ENCODE peak calls at places on chromosomes 13 and 19, in nine cellular contexts. C is effector memory CD4-positive, alpha-beta T cell; N is WERI-Rb-1; Y is esophagus muscularis mucosa; I is AG04450; Q is fibroblast of pulmonary artery; B is AG09309; P is stomach; R is dorsolateral prefrontal cortex. D is an unnamed sample.

GRCh38 chr19:19747357-19748220 is 14.7 kb upstream of the ZNF14 start:
- DNase-seq in C (no peak), P (peak; percentile 20), R (no peak), B (no peak), Y (no peak), I (no peak), Q (no peak), N (no peak), D (no peak)

GRCh38 chr13:101325423-101325822 is 90.9 kb downstream of the NALCN start:
- DNase-seq in I (no peak), Q (no peak), N (peak; percentile 37), Y (no peak), B (no peak), R (no peak), C (no peak), P (no peak), D (no peak)

GRCh38 chr13:24693862-24694471 is 13.8 kb downstream of the ATP12A start:
- DNase-seq in P (peak; percentile 46), I (no peak), B (no peak), R (no peak), Y (no peak), C (no peak), Q (peak; percentile 58), N (peak; percentile 92), D (peak; percentile 64)

GRCh38 chr19:15466851-15467733 is 2.7 kb upstream of the RASAL3 start:
- DNase-seq in P (no peak), I (peak; percentile 32), R (no peak), C (peak; percentile 57), Y (no peak), Q (peak; percentile 87), N (no peak), B (no peak), D (no peak)

GRCh38 chr19:41924151-41925145 is 3.8 kb downstream of the ERFL start:
- DNase-seq in N (no peak), I (no peak), Q (no peak), Y (no peak), R (no peak), B (no peak), C (no peak), P (no peak), D (no peak)

GRCh38 chr13:27660511-27660910 is 38.8 kb downstream of the POLR1D start:
- DNase-seq in B (no peak), N (no peak), Q (no peak), I (no peak), R (no peak), P (no peak), Y (no peak), C (no peak), D (no peak)

GRCh38 chr19:31533114-31533513 is 183.9 kb upstream of the TSHZ3 start:
- DNase-seq in B (no peak), Q (no peak), P (no peak), Y (peak; percentile 86), C (no peak), I (no peak), R (no peak), N (no peak), D (peak; percentile 47)

GRCh38 chr19:29660835-29661234 is 4.4 kb upstream of the PLEKHF1 start:
- DNase-seq in B (no peak), I (no peak), P (no peak), Y (no peak), N (no peak), Q (no peak), C (no peak), R (peak; percentile 19), D (peak; percentile 33)

GRCh38 chr13:32136061-32136460 is 104.5 kb downstream of the FRY start:
- DNase-seq in I (no peak), Q (no peak), N (no peak), B (no peak), R (no peak), Y (no peak), C (no peak), P (no peak), D (no peak)

GRCh38 chr19:32498641-32499200 is 82.3 kb upstream of the PDCD5 start:
- DNase-seq in R (no peak), P (no peak), C (no peak), Y (peak; percentile 91), B (no peak), Q (no peak), I (no peak), N (no peak), D (no peak)

GRCh38 chr13:108963846-108964600 is 334.6 kb downstream of the MYO16 start:
- DNase-seq in R (no peak), P (no peak), I (peak; percentile 36), Y (no peak), Q (peak; percentile 38), C (no peak), N (no peak), B (peak; percentile 11), D (peak; percentile 23)

GRCh38 chr19:45420871-45421270 is 2.8 kb downstream of the ERCC1 start:
- DNase-seq in R (no peak), Y (no peak), N (no peak), B (no peak), P (no peak), Q (no peak), C (no peak), I (no peak), D (no peak)

GRCh38 chr19:45423589-45424190 is at the start of gene ERCC1:
- DNase-seq in N (peak; percentile 99), I (peak; percentile 81), Y (peak; percentile 98), C (peak; percentile 72), B (peak; percentile 67), Q (peak; percentile 95), P (peak; percentile 99), R (peak; percentile 94), D (peak; percentile 99)

GRCh38 chr19:45420356-45420755 is 3.4 kb downstream of the ERCC1 start:
- DNase-seq in P (no peak), I (no peak), N (no peak), Y (no peak), R (no peak), B (no peak), Q (no peak), C (no peak), D (no peak)

GRCh38 chr19:45423033-45423588 is 606 bp downstream of the ERCC1 start:
- DNase-seq in N (no peak), P (no peak), R (no peak), B (no peak), Y (no peak), I (no peak), C (no peak), Q (no peak), D (no peak)

GRCh38 chr19:45421953-45422498 is 1.7 kb downstream of the ERCC1 start:
- DNase-seq in P (no peak), I (no peak), C (no peak), Y (no peak), Q (no peak), N (no peak), B (no peak), R (no peak), D (no peak)
- H3K4me3 ChIP-seq in P (no peak overlapping the region), I (peak overlapping the region; percentile 25), C (no peak overlapping the region), Y (no peak overlapping the region), Q (no peak overlapping the region), N (no peak overlapping the region), B (no peak overlapping the region), R (no peak overlapping the region), D (no peak overlapping the region)

GRCh38 chr19:38255759-38256052 is 468 bp downstream of the PPP1R14A start:
- DNase-seq in P (no peak), N (peak; percentile 67), R (no peak), Y (no peak), B (no peak), C (no peak), Q (no peak), I (no peak), D (no peak)
- H3K4me3 ChIP-seq in P (peak overlapping the region; percentile 57), N (peak overlapping the region; percentile 80), R (peak overlapping the region; percentile 88), Y (peak overlapping the region; percentile 86), B (no peak overlapping the region), C (no peak overlapping the region), Q (peak overlapping the region; percentile 58), I (peak overlapping the region; percentile 22), D (peak overlapping the region; percentile 43)

GRCh38 chr19:24033308-24033961 is 53.6 kb upstream of the ZNF254 start:
- DNase-seq in Q (peak; percentile 93), N (peak; percentile 93), Y (peak; percentile 97), P (peak; percentile 89), I (peak; percentile 76), B (peak; percentile 68), R (peak; percentile 93), C (peak; percentile 81), D (peak; percentile 95)

GRCh38 chr19:24029941-24030636 is 56.9 kb upstream of the ZNF254 start:
- DNase-seq in R (no peak), B (no peak), I (no peak), Q (no peak), N (peak; percentile 8), P (no peak), Y (no peak), C (no peak), D (no peak)

GRCh38 chr19:24033962-24034342 is 53.0 kb upstream of the ZNF254 start:
- DNase-seq in Y (peak; percentile 92), C (no peak), B (peak; percentile 29), I (peak; percentile 21), N (peak; percentile 21), P (peak; percentile 60), R (peak; percentile 54), Q (peak; percentile 68), D (peak; percentile 69)

DNA sequence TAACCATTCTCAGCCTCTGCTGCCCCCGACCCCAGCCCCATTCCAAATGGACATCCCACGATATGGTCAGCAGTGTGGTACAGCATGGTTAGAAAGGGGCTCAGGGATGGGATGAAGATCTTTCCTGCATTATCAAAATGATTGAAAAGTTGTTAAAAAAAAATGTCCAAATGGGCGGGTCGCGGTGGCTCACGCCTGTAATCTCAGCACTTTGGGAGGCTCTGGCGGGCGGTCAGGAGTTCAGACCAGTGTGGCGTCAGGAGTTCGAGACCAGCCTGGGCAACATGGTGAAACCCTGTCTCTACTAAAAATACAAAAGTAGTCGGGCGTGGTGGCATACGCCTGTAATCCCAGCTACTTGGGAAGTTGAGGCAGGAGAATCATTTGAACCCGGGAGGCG is 54.3 kb upstream of the ZNF254 start:
- DNase-seq in P (no peak), B (no peak), N (no peak), C (no peak), Q (no peak), I (no peak), R (no peak), Y (no peak), D (no peak)
- H3K4me3 ChIP-seq in P (peak overlapping the region; percentile 78), B (no peak overlapping the region), N (peak overlapping the region; percentile 32), C (peak overlapping the region; percentile 48), Q (peak overlapping the region; percentile 89), I (no peak overlapping the region), R (peak overlapping the region; percentile 87), Y (peak overlapping the region; percentile 91), D (peak overlapping the region; percentile 85)

GRCh38 chr19:10419200-10419645 is 1.1 kb upstream of the PDE4A start:
- DNase-seq in Y (no peak), R (no peak), C (no peak), Q (no peak), B (no peak), I (no peak), N (peak; percentile 43), P (no peak), D (no peak)

GRCh38 chr19:10416083-10416379 is 4.3 kb upstream of the PDE4A start:
- DNase-seq in Q (no peak), P (no peak), N (no peak), I (no peak), B (no peak), Y (no peak), R (no peak), C (no peak), D (no peak)

GRCh38 chr19:10417598-10418280 is 2.6 kb upstream of the PDE4A start:
- DNase-seq in Y (no peak), Q (no peak), N (no peak), B (no peak), C (no peak), R (no peak), P (no peak), I (no peak), D (no peak)

GRCh38 chr19:10418281-10419199 is 1.8 kb upstream of the PDE4A start:
- DNase-seq in C (no peak), Y (no peak), B (no peak), I (no peak), P (no peak), N (peak; percentile 45), R (no peak), Q (no peak), D (peak; percentile 30)

GRCh38 chr19:10416380-10417257 is 3.7 kb upstream of the PDE4A start:
- DNase-seq in N (peak; percentile 87), C (peak; percentile 97), P (peak; percentile 90), I (peak; percentile 72), Y (no peak), Q (peak; percentile 94), B (no peak), R (peak; percentile 87), D (peak; percentile 89)
- H3K4me3 ChIP-seq in N (peak overlapping the region; percentile 52), C (peak overlapping the region; percentile 47), P (peak overlapping the region; percentile 39), I (peak overlapping the region; percentile 67), Y (peak overlapping the region; percentile 48), Q (peak overlapping the region; percentile 66), B (peak overlapping the region; percentile 75), R (peak overlapping the region; percentile 40), D (peak overlapping the region; percentile 36)

D was measured in cardiac muscle cell.